ENCODE peak calls at places on chromosomes 11 and 22, in nine cellular contexts. L is GM12878, T is omental fat pad, I is Calu3, Q is GM10248, Y is upper lobe of right lung, N is K562, J is astrocyte of the cerebellum, W is right lobe of liver. Z is an unnamed sample.

GRCh38 chr22:36384766-36385400 is 2.9 kb downstream of the MYH9 start:
- DNase-seq in N (no peak), I (no peak), T (no peak), L (no peak), W (no peak), J (no peak), Y (no peak), Q (no peak), Z (no peak)

GRCh38 chr11:88341852-88342251 is 4.3 kb upstream of the CTSC start:
- DNase-seq in Y (no peak), W (no peak), T (no peak), J (no peak), Q (no peak), L (no peak), I (no peak), N (no peak), Z (no peak)

GRCh38 chr11:1837171-1838076 is 1.4 kb upstream of the TNNI2 start:
- DNase-seq in N (peak), T (no peak), W (peak), J (no peak), I (peak), Q (peak), L (no peak), Y (peak), Z (no peak)

GRCh38 chr11:73950869-73951710 is at the start of gene DNAJB13:
- DNase-seq in T (no peak), L (peak), W (peak), Y (no peak), J (no peak), I (peak), Q (peak), N (peak), Z (no peak)

GRCh38 chr11:64516226-64516625 is 74.8 kb upstream of the SLC22A12 start:
- DNase-seq in W (no peak), Q (no peak), I (no peak), N (peak), L (no peak), J (no peak), T (no peak), Y (no peak), Z (no peak)

GRCh38 chr11:77529685-77530084 is 55.8 kb upstream of the PAK1 start:
- DNase-seq in I (no peak), W (no peak), J (no peak), L (no peak), Y (no peak), T (no peak), N (no peak), Q (no peak), Z (no peak)

GRCh38 chr11:29173660-29174062 is 843.2 kb downstream of the KCNA4 start:
- DNase-seq in L (no peak), T (no peak), W (no peak), I (no peak), Y (no peak), J (peak), N (no peak), Q (no peak), Z (peak)

GRCh38 chr11:70306586-70307033 is 36.1 kb downstream of the PPFIA1 start:
- DNase-seq in J (no peak), L (no peak), T (no peak), Q (no peak), Y (no peak), W (no peak), N (peak), I (peak), Z (no peak)

GRCh38 chr22:39467390-39467901 is 10.6 kb downstream of the MGAT3 start:
- DNase-seq in Y (no peak), L (no peak), T (no peak), N (no peak), J (no peak), Q (no peak), I (no peak), W (no peak), Z (no peak)

GRCh38 chr11:58734681-58735490 is 3.1 kb upstream of the GLYAT start:
- DNase-seq in T (no peak), Q (no peak), L (no peak), I (no peak), Y (no peak), N (no peak), J (no peak), W (peak), Z (no peak)

GRCh38 chr11:124075841-124076571 is 34.9 kb upstream of the OR10G7 start:
- DNase-seq in Y (peak), L (no peak), I (no peak), T (no peak), Q (peak), J (no peak), W (no peak), N (no peak), Z (no peak)

GRCh38 chr11:93570759-93571413 is 27.7 kb upstream of the SMCO4 start:
- DNase-seq in Y (no peak), I (peak), J (peak), W (peak), L (no peak), T (no peak), N (no peak), Q (no peak), Z (peak)

GRCh38 chr22:20877715-20878114 is 18.9 kb downstream of the SNAP29 start:
- DNase-seq in J (no peak), W (no peak), Y (no peak), N (no peak), L (no peak), T (no peak), Q (no peak), I (no peak), Z (no peak)

GRCh38 chr11:128193633-128194032 is 393.7 kb downstream of the ETS1 start:
- DNase-seq in Q (no peak), J (no peak), W (no peak), L (no peak), Y (no peak), T (no peak), I (no peak), N (no peak), Z (no peak)

GRCh38 chr11:68043349-68044144 is 4.7 kb downstream of the TCIRG1 start:
- DNase-seq in Y (peak), L (no peak), J (no peak), Q (no peak), W (no peak), T (no peak), N (peak), I (no peak), Z (no peak)

GRCh38 chr11:118042791-118043190 is 34.1 kb upstream of the TMPRSS4 start:
- DNase-seq in J (no peak), N (no peak), Y (no peak), W (no peak), Q (no peak), T (no peak), L (no peak), I (no peak), Z (no peak)

GRCh38 chr11:95248666-95249467 is 17.9 kb upstream of the SESN3 start:
- DNase-seq in T (no peak), N (no peak), L (peak), W (no peak), J (no peak), Y (no peak), Q (peak), I (no peak), Z (no peak)

GRCh38 chr11:34624069-34624468 is 3.2 kb downstream of the EHF start:
- DNase-seq in Y (peak), T (no peak), L (peak), W (no peak), J (no peak), I (peak), Q (peak), N (no peak), Z (no peak)

GRCh38 chr11:118180300-118180703 is 3.9 kb upstream of the SCN2B start:
- DNase-seq in J (no peak), W (peak), N (no peak), L (no peak), I (no peak), Y (no peak), Q (no peak), T (no peak), Z (no peak)

GRCh38 chr22:32674925-32675825 is 126.3 kb upstream of the TIMP3 start:
- DNase-seq in Y (no peak), J (no peak), I (no peak), N (no peak), W (no peak), Q (no peak), T (no peak), L (no peak), Z (no peak)

GRCh38 chr11:22657101-22657694 is 9.2 kb upstream of the GAS2 start:
- DNase-seq in N (no peak), Y (no peak), T (no peak), W (no peak), Q (peak), J (no peak), L (no peak), I (no peak), Z (no peak)

GRCh38 chr22:27129266-27129665 is 471.9 kb downstream of the MIAT start:
- DNase-seq in T (no peak), W (no peak), I (no peak), J (no peak), Q (no peak), Y (no peak), L (no peak), N (no peak), Z (no peak)

GRCh38 chr22:30040499-30041055 is 39.7 kb upstream of the HORMAD2 start:
- DNase-seq in N (no peak), Q (no peak), I (no peak), L (no peak), W (no peak), T (no peak), J (no peak), Y (no peak), Z (no peak)

GRCh38 chr11:115151010-115151409 is 353.2 kb downstream of the CADM1 start:
- DNase-seq in L (no peak), Y (no peak), J (no peak), Q (no peak), N (no peak), W (no peak), I (no peak), T (no peak), Z (no peak)

GRCh38 chr22:27752771-27753170 is 48.8 kb downstream of the MN1 start:
- DNase-seq in W (no peak), T (no peak), N (no peak), L (no peak), Q (no peak), J (no peak), I (no peak), Y (no peak), Z (no peak)

GRCh38 chr22:46661221-46661851 is 41.1 kb downstream of the GRAMD4 start:
- DNase-seq in J (no peak), L (no peak), I (peak), W (no peak), T (no peak), Q (no peak), N (no peak), Y (no peak), Z (no peak)

GRCh38 chr22:38228873-38229740 is 27.3 kb downstream of the MAFF start:
- DNase-seq in I (peak), Q (no peak), T (no peak), L (no peak), W (no peak), N (no peak), Y (no peak), J (no peak), Z (no peak)

GRCh38 chr11:10379433-10379832 is 74.6 kb downstream of the ADM start:
- DNase-seq in J (no peak), Y (no peak), Q (no peak), N (no peak), W (no peak), T (no peak), I (no peak), L (no peak), Z (peak)

GRCh38 chr11:45736424-45736823 is 68.5 kb upstream of the SLC35C1 start:
- DNase-seq in J (no peak), I (no peak), Y (no peak), N (no peak), T (no peak), W (peak), L (no peak), Q (no peak), Z (no peak)

GRCh38 chr11:76410771-76411423 is 29.8 kb downstream of the GVQW3 start:
- DNase-seq in I (no peak), T (no peak), Q (no peak), W (no peak), Y (no peak), J (no peak), L (no peak), N (no peak), Z (no peak)

GRCh38 chr11:65444314-65445051 is 21.9 kb downstream of the NEAT1 start:
- DNase-seq in T (no peak), J (no peak), Q (no peak), Y (no peak), L (no peak), N (no peak), W (peak), I (no peak), Z (no peak)

GRCh38 chr11:76292583-76293188 is 86.4 kb upstream of the WNT11 start:
- DNase-seq in I (no peak), J (no peak), N (no peak), T (no peak), Q (no peak), Y (no peak), W (no peak), L (no peak), Z (no peak)

GRCh38 chr11:72848846-72849466 is 34.7 kb downstream of the ATG16L2 start:
- DNase-seq in Q (no peak), L (no peak), J (no peak), Y (no peak), T (no peak), N (no peak), W (no peak), I (peak), Z (no peak)

GRCh38 chr11:76568621-76569020 is 101.9 kb downstream of the LRRC32 start:
- DNase-seq in T (no peak), Y (no peak), J (no peak), Q (no peak), L (no peak), W (no peak), I (no peak), N (no peak), Z (no peak)

GRCh38 chr11:66523611-66524010 is 13.2 kb downstream of the BBS1 start:
- DNase-seq in J (no peak), Y (no peak), Q (no peak), T (no peak), L (no peak), N (no peak), W (no peak), I (no peak), Z (no peak)

GRCh38 chr22:41034741-41035140 is 57.7 kb upstream of the EP300 start:
- DNase-seq in I (no peak), L (no peak), Y (no peak), W (no peak), T (no peak), Q (no peak), N (no peak), J (no peak), Z (no peak)

GRCh38 chr22:31474743-31475142 is 14.9 kb downstream of the EIF4ENIF1 start:
- DNase-seq in N (no peak), W (no peak), J (peak), L (no peak), Y (no peak), T (no peak), Q (no peak), I (no peak), Z (peak)

GRCh38 chr11:125592305-125593112 is at the start of gene STT3A:
- DNase-seq in T (peak), J (peak), Q (peak), L (peak), Y (peak), N (peak), I (peak), W (peak), Z (peak)

DNA sequence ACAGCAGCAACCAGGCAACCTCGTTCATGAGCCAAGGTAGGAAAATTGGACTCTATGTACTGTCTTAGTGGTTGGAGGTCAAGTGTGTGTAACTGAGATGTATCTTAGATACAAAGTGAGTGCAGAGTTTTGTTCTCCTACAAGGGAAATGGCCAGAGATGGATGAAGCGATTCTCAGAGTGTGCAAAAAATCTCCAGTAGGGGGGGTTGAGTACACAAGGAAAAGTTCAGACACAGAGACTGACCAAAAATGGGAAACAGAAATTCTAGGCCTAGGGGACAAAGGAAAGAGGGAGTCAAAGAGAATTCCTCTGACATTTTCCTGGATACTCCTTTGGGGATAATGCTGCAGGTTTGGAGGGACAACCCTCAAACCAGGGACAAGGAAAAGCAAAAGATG is 38.2 kb upstream of the OR5AK2 start:
- DNase-seq in T (no peak), I (no peak), L (no peak), N (no peak), J (no peak), Q (no peak), Y (no peak), W (no peak), Z (no peak)
- TF ChIP-seq CTCF in T (no peak), I (no peak), L (no peak), N (no peak), J (no peak), Q (no peak), Y (no peak), W (peak), Z (no peak)

DNA sequence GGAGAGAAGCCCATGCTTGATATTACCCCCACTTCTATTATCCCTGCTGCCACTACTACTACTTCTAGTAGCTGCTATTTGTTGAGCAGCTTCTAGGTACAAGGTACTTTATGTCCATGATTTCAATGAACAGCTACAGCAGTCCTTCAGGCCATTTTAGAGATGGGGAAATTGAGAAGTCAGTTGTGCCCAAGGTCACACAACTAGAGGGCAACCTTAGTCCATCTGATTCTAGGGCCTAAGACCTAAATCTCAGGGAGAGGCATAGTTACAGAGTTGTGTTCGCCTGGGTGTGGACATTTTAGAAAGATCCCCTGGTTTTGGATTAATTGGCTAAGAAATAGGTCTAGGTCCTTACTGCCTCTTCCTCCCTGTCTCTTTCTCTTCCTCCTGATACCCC is 52.3 kb downstream of the MICAL2 start:
- DNase-seq in I (no peak), J (no peak), L (no peak), T (no peak), Q (no peak), Y (no peak), N (no peak), W (no peak), Z (no peak)
- TF ChIP-seq CTCF in I (no peak), J (no peak), L (peak), T (no peak), Q (no peak), Y (no peak), N (no peak), W (no peak), Z (no peak)

GRCh38 chr11:8754241-8754640 is 71.6 kb downstream of the RPL27A start:
- DNase-seq in J (no peak), I (no peak), N (no peak), W (no peak), Q (no peak), Y (no peak), T (no peak), L (no peak), Z (no peak)
- TF ChIP-seq CTCF in J (no peak), I (no peak), N (no peak), W (no peak), Q (no peak), Y (peak), T (no peak), L (no peak), Z (no peak)

DNA sequence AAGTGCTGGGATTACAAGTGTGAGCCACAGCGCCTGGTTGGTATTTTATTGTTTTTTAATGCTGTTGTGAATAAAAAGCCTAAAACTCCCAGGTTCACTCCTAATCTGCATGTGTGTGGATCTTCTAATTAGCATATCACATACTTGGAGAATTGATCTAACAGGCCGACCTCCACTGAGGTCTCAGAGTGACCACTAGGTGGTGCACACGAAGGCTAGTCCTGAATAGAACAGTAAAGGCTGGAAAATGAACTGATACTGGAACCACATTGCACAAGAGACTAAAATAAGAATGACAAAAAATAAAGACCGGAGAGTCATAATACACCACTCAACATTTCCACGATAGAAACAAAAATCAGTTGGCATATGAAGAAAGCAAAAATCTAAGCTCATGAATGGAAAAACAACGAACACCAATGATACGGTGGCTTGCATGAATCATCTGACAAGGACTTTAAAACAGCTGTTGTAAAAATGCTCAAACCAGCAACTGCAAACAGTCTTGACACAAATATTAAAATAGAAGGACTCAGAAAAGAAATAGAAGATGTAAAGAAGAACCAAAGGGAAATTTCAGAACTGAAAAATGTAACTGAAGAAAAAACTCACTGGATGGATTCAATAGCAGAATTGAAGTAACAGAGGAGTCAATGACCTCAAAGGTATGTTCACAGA is 19.2 kb downstream of the PIM3 start:
- DNase-seq in Q (no peak), W (no peak), I (peak), L (no peak), N (peak), T (peak), Y (peak), J (no peak), Z (no peak)
- TF ChIP-seq CTCF in Q (no peak), W (peak), I (peak), L (peak), N (peak), T (no peak), Y (peak), J (peak), Z (peak)

GRCh38 chr11:6900327-6900999 is 8.2 kb upstream of the OR2D2 start:
- DNase-seq in Y (no peak), N (no peak), I (no peak), Q (no peak), W (no peak), J (no peak), T (no peak), L (no peak), Z (no peak)
- TF ChIP-seq CTCF in Y (peak), N (peak), I (no peak), Q (no peak), W (no peak), J (no peak), T (no peak), L (peak), Z (no peak)

GRCh38 chr11:61996933-61997332 is 29.5 kb upstream of the FTH1 start:
- DNase-seq in Y (peak), I (no peak), T (no peak), J (no peak), N (no peak), W (no peak), L (no peak), Q (no peak), Z (no peak)
- TF ChIP-seq CTCF in Y (no peak), I (no peak), T (no peak), J (no peak), N (no peak), W (no peak), L (no peak), Q (no peak), Z (no peak)

DNA sequence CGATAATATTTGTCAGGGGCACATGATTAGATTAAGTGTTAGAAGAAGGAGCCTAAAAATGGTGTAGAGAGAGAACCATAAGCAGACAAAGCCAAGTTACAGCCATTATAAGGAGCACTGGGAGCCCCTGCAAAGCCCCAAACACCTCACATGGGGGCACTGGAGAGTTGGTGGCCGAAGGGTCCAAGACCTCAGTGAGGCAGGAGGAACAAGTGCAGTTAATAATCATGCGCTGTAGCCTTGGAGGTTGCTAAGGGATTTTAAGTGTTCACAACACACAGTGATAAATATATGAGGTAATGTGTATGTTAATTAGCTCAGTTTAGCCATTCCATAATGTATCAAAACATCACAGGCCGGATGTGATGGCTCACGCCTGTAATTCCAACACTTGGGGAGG is 54.4 kb upstream of the JAM3 start:
- DNase-seq in N (no peak), W (no peak), T (no peak), Q (no peak), I (no peak), Y (no peak), J (no peak), L (no peak), Z (no peak)
- TF ChIP-seq CTCF in N (peak), W (no peak), T (no peak), Q (no peak), I (no peak), Y (peak), J (peak), L (peak), Z (no peak)